ENCODE peak calls at places on chromosomes 7 and 10, in ten cellular contexts. One of them, this sample, is unnamed.

GRCh38 chr7:74217455-74218342 is 7.9 kb downstream of the LAT2 start:
- DNase-seq in astrocyte of the cerebellum: no peak
- DNase-seq in mesenchymal stem cell: no peak
- DNase-seq in activated T-cell treated with anti-CD3 and anti-CD28 coated beads for 1 hour: no peak
- DNase-seq in nucleus accumbens: no peak
- DNase-seq in left ventricle myocardium inferior: no peak
- DNase-seq in spleen: peak; percentile 84
- DNase-seq in H4: no peak
- DNase-seq in mucosa of descending colon: no peak
- DNase-seq in fibroblast of gingiva: no peak
- DNase-seq in this sample: no peak

GRCh38 chr10:52316005-52316404 is 1.9 kb downstream of the DKK1 start:
- DNase-seq in H4: peak; percentile 25
- DNase-seq in astrocyte of the cerebellum: no peak
- DNase-seq in mesenchymal stem cell: peak; percentile 36
- DNase-seq in activated T-cell treated with anti-CD3 and anti-CD28 coated beads for 1 hour: no peak
- DNase-seq in fibroblast of gingiva: peak; percentile 7
- DNase-seq in nucleus accumbens: no peak
- DNase-seq in mucosa of descending colon: no peak
- DNase-seq in spleen: no peak
- DNase-seq in left ventricle myocardium inferior: no peak
- DNase-seq in this sample: no peak

GRCh38 chr7:158815046-158815445 is 14.3 kb downstream of the ESYT2 start:
- DNase-seq in astrocyte of the cerebellum: no peak
- DNase-seq in mucosa of descending colon: no peak
- DNase-seq in H4: no peak
- DNase-seq in activated T-cell treated with anti-CD3 and anti-CD28 coated beads for 1 hour: no peak
- DNase-seq in mesenchymal stem cell: peak; percentile 61
- DNase-seq in left ventricle myocardium inferior: no peak
- DNase-seq in spleen: no peak
- DNase-seq in nucleus accumbens: no peak
- DNase-seq in fibroblast of gingiva: no peak
- DNase-seq in this sample: peak; percentile 41

GRCh38 chr7:13021971-13022370 is 334.5 kb downstream of the ARL4A start:
- DNase-seq in mucosa of descending colon: no peak
- DNase-seq in H4: no peak
- DNase-seq in nucleus accumbens: no peak
- DNase-seq in left ventricle myocardium inferior: no peak
- DNase-seq in astrocyte of the cerebellum: no peak
- DNase-seq in activated T-cell treated with anti-CD3 and anti-CD28 coated beads for 1 hour: no peak
- DNase-seq in mesenchymal stem cell: no peak
- DNase-seq in fibroblast of gingiva: no peak
- DNase-seq in spleen: no peak
- DNase-seq in this sample: no peak

GRCh38 chr7:35021445-35021844 is 15.8 kb downstream of the DPY19L1 start:
- DNase-seq in nucleus accumbens: no peak
- DNase-seq in mesenchymal stem cell: peak; percentile 18
- DNase-seq in astrocyte of the cerebellum: no peak
- DNase-seq in left ventricle myocardium inferior: no peak
- DNase-seq in H4: no peak
- DNase-seq in mucosa of descending colon: no peak
- DNase-seq in spleen: no peak
- DNase-seq in activated T-cell treated with anti-CD3 and anti-CD28 coated beads for 1 hour: no peak
- DNase-seq in fibroblast of gingiva: no peak
- DNase-seq in this sample: no peak

GRCh38 chr7:80014507-80014906 is 120.1 kb upstream of the GNAI1 start:
- DNase-seq in fibroblast of gingiva: peak; percentile 32
- DNase-seq in mesenchymal stem cell: peak; percentile 57
- DNase-seq in spleen: no peak
- DNase-seq in mucosa of descending colon: no peak
- DNase-seq in activated T-cell treated with anti-CD3 and anti-CD28 coated beads for 1 hour: no peak
- DNase-seq in H4: peak; percentile 92
- DNase-seq in nucleus accumbens: no peak
- DNase-seq in left ventricle myocardium inferior: no peak
- DNase-seq in astrocyte of the cerebellum: peak; percentile 57
- DNase-seq in this sample: no peak

GRCh38 chr7:134448359-134449229 is 10.3 kb downstream of the AKR1B1 start:
- DNase-seq in mucosa of descending colon: no peak
- DNase-seq in astrocyte of the cerebellum: peak; percentile 45
- DNase-seq in left ventricle myocardium inferior: no peak
- DNase-seq in activated T-cell treated with anti-CD3 and anti-CD28 coated beads for 1 hour: no peak
- DNase-seq in spleen: no peak
- DNase-seq in mesenchymal stem cell: peak; percentile 75
- DNase-seq in H4: peak; percentile 77
- DNase-seq in nucleus accumbens: no peak
- DNase-seq in fibroblast of gingiva: peak; percentile 88
- DNase-seq in this sample: no peak

GRCh38 chr10:21495002-21495685 is 30.3 kb downstream of the SKIDA1 start:
- DNase-seq in mucosa of descending colon: no peak
- DNase-seq in H4: no peak
- DNase-seq in mesenchymal stem cell: peak; percentile 45
- DNase-seq in astrocyte of the cerebellum: no peak
- DNase-seq in spleen: peak; percentile 78
- DNase-seq in left ventricle myocardium inferior: no peak
- DNase-seq in nucleus accumbens: no peak
- DNase-seq in activated T-cell treated with anti-CD3 and anti-CD28 coated beads for 1 hour: no peak
- DNase-seq in fibroblast of gingiva: no peak
- DNase-seq in this sample: peak; percentile 75

GRCh38 chr10:100912013-100912608 is 652 bp upstream of the SLF2 start:
- DNase-seq in left ventricle myocardium inferior: no peak
- DNase-seq in H4: no peak
- DNase-seq in mesenchymal stem cell: no peak
- DNase-seq in activated T-cell treated with anti-CD3 and anti-CD28 coated beads for 1 hour: no peak
- DNase-seq in astrocyte of the cerebellum: no peak
- DNase-seq in mucosa of descending colon: no peak
- DNase-seq in fibroblast of gingiva: no peak
- DNase-seq in spleen: no peak
- DNase-seq in nucleus accumbens: no peak
- DNase-seq in this sample: no peak

GRCh38 chr7:954330-955238 is at the start of gene ADAP1:
- DNase-seq in activated T-cell treated with anti-CD3 and anti-CD28 coated beads for 1 hour: peak; percentile 42
- DNase-seq in nucleus accumbens: no peak
- DNase-seq in astrocyte of the cerebellum: no peak
- DNase-seq in mucosa of descending colon: peak; percentile 68
- DNase-seq in mesenchymal stem cell: peak; percentile 49
- DNase-seq in fibroblast of gingiva: no peak
- DNase-seq in H4: no peak
- DNase-seq in spleen: peak; percentile 92
- DNase-seq in left ventricle myocardium inferior: peak; percentile 44
- DNase-seq in this sample: peak; percentile 68

GRCh38 chr10:8581521-8582225 is 527.2 kb downstream of the GATA3 start:
- DNase-seq in spleen: no peak
- DNase-seq in activated T-cell treated with anti-CD3 and anti-CD28 coated beads for 1 hour: no peak
- DNase-seq in fibroblast of gingiva: no peak
- DNase-seq in nucleus accumbens: no peak
- DNase-seq in left ventricle myocardium inferior: no peak
- DNase-seq in astrocyte of the cerebellum: no peak
- DNase-seq in mucosa of descending colon: no peak
- DNase-seq in H4: peak; percentile 9
- DNase-seq in mesenchymal stem cell: no peak
- DNase-seq in this sample: no peak

GRCh38 chr7:131016230-131016629 is 282.2 kb upstream of the KLF14 start:
- DNase-seq in spleen: no peak
- DNase-seq in H4: no peak
- DNase-seq in activated T-cell treated with anti-CD3 and anti-CD28 coated beads for 1 hour: no peak
- DNase-seq in nucleus accumbens: no peak
- DNase-seq in mesenchymal stem cell: no peak
- DNase-seq in mucosa of descending colon: no peak
- DNase-seq in left ventricle myocardium inferior: no peak
- DNase-seq in astrocyte of the cerebellum: no peak
- DNase-seq in fibroblast of gingiva: no peak
- DNase-seq in this sample: no peak

GRCh38 chr7:13878154-13878553 is 111.3 kb downstream of the ETV1 start:
- DNase-seq in mucosa of descending colon: no peak
- DNase-seq in activated T-cell treated with anti-CD3 and anti-CD28 coated beads for 1 hour: no peak
- DNase-seq in H4: no peak
- DNase-seq in nucleus accumbens: no peak
- DNase-seq in fibroblast of gingiva: no peak
- DNase-seq in left ventricle myocardium inferior: no peak
- DNase-seq in astrocyte of the cerebellum: no peak
- DNase-seq in spleen: no peak
- DNase-seq in mesenchymal stem cell: no peak
- DNase-seq in this sample: no peak

GRCh38 chr7:19713676-19714075 is 4.8 kb upstream of the POLR1F start:
- DNase-seq in astrocyte of the cerebellum: peak; percentile 36
- DNase-seq in nucleus accumbens: no peak
- DNase-seq in fibroblast of gingiva: peak; percentile 41
- DNase-seq in activated T-cell treated with anti-CD3 and anti-CD28 coated beads for 1 hour: peak; percentile 30
- DNase-seq in left ventricle myocardium inferior: no peak
- DNase-seq in H4: peak; percentile 74
- DNase-seq in spleen: no peak
- DNase-seq in mesenchymal stem cell: peak; percentile 63
- DNase-seq in mucosa of descending colon: no peak
- DNase-seq in this sample: no peak

GRCh38 chr7:35565927-35566326 is 129.0 kb downstream of the HERPUD2 start:
- DNase-seq in mesenchymal stem cell: no peak
- DNase-seq in spleen: no peak
- DNase-seq in nucleus accumbens: no peak
- DNase-seq in astrocyte of the cerebellum: peak; percentile 9
- DNase-seq in fibroblast of gingiva: no peak
- DNase-seq in H4: no peak
- DNase-seq in activated T-cell treated with anti-CD3 and anti-CD28 coated beads for 1 hour: no peak
- DNase-seq in mucosa of descending colon: no peak
- DNase-seq in left ventricle myocardium inferior: no peak
- DNase-seq in this sample: no peak

GRCh38 chr7:16778479-16778878 is 24.9 kb downstream of the TSPAN13 start:
- DNase-seq in mucosa of descending colon: no peak
- DNase-seq in spleen: no peak
- DNase-seq in left ventricle myocardium inferior: no peak
- DNase-seq in H4: no peak
- DNase-seq in activated T-cell treated with anti-CD3 and anti-CD28 coated beads for 1 hour: no peak
- DNase-seq in fibroblast of gingiva: no peak
- DNase-seq in astrocyte of the cerebellum: no peak
- DNase-seq in mesenchymal stem cell: no peak
- DNase-seq in nucleus accumbens: no peak
- DNase-seq in this sample: no peak

This sample was measured in aorta.